ENCODE peak calls at places on chromosomes 13 and 19, in ten cellular contexts. One of them, this sample, is unnamed.

GRCh38 chr19:3751236-3751635 is 10.3 kb downstream of the APBA3 start:
- DNase-seq in NCI-H1417: no peak
- DNase-seq in hippocampal formation: no peak
- DNase-seq in stimulated activated CD4-positive, alpha-beta T cell treated with anti-CD3 and anti-CD28 coated beads, Interleukin-4, amount 100 ng/mL, for 48 hours: no peak
- DNase-seq in prostate gland: no peak
- DNase-seq in skeletal muscle cell: no peak
- DNase-seq in ecto neural progenitor cell: no peak
- DNase-seq in neuronal stem cell: no peak
- DNase-seq in activated CD4-positive, alpha-beta T cell treated with anti-CD3 and anti-CD28 coated beads, Interleukin-2, amount 50 U/mL, for 1 hour: no peak
- DNase-seq in amygdala: no peak
- DNase-seq in this sample: no peak

GRCh38 chr19:53057904-53058579 is 13.5 kb downstream of the ERVV-2 start:
- DNase-seq in NCI-H1417: no peak
- DNase-seq in hippocampal formation: no peak
- DNase-seq in stimulated activated CD4-positive, alpha-beta T cell treated with anti-CD3 and anti-CD28 coated beads, Interleukin-4, amount 100 ng/mL, for 48 hours: no peak
- DNase-seq in prostate gland: peak
- DNase-seq in skeletal muscle cell: no peak
- DNase-seq in ecto neural progenitor cell: peak
- DNase-seq in neuronal stem cell: no peak
- DNase-seq in activated CD4-positive, alpha-beta T cell treated with anti-CD3 and anti-CD28 coated beads, Interleukin-2, amount 50 U/mL, for 1 hour: no peak
- DNase-seq in amygdala: no peak
- DNase-seq in this sample: no peak

GRCh38 chr13:76783798-76784197 is 102.4 kb downstream of the KCTD12 start:
- DNase-seq in NCI-H1417: peak
- DNase-seq in hippocampal formation: no peak
- DNase-seq in stimulated activated CD4-positive, alpha-beta T cell treated with anti-CD3 and anti-CD28 coated beads, Interleukin-4, amount 100 ng/mL, for 48 hours: no peak
- DNase-seq in prostate gland: no peak
- DNase-seq in skeletal muscle cell: no peak
- DNase-seq in ecto neural progenitor cell: no peak
- DNase-seq in neuronal stem cell: no peak
- DNase-seq in activated CD4-positive, alpha-beta T cell treated with anti-CD3 and anti-CD28 coated beads, Interleukin-2, amount 50 U/mL, for 1 hour: no peak
- DNase-seq in amygdala: no peak
- DNase-seq in this sample: no peak

GRCh38 chr13:109151255-109151654 is 521.8 kb downstream of the MYO16 start:
- DNase-seq in NCI-H1417: no peak
- DNase-seq in hippocampal formation: no peak
- DNase-seq in stimulated activated CD4-positive, alpha-beta T cell treated with anti-CD3 and anti-CD28 coated beads, Interleukin-4, amount 100 ng/mL, for 48 hours: no peak
- DNase-seq in prostate gland: no peak
- DNase-seq in skeletal muscle cell: no peak
- DNase-seq in ecto neural progenitor cell: no peak
- DNase-seq in neuronal stem cell: no peak
- DNase-seq in activated CD4-positive, alpha-beta T cell treated with anti-CD3 and anti-CD28 coated beads, Interleukin-2, amount 50 U/mL, for 1 hour: no peak
- DNase-seq in amygdala: no peak
- DNase-seq in this sample: no peak

GRCh38 chr19:51338563-51339312 is 3.2 kb downstream of the VSIG10L start:
- DNase-seq in NCI-H1417: peak
- DNase-seq in hippocampal formation: peak
- DNase-seq in stimulated activated CD4-positive, alpha-beta T cell treated with anti-CD3 and anti-CD28 coated beads, Interleukin-4, amount 100 ng/mL, for 48 hours: peak
- DNase-seq in prostate gland: peak
- DNase-seq in skeletal muscle cell: peak
- DNase-seq in ecto neural progenitor cell: peak
- DNase-seq in neuronal stem cell: peak
- DNase-seq in activated CD4-positive, alpha-beta T cell treated with anti-CD3 and anti-CD28 coated beads, Interleukin-2, amount 50 U/mL, for 1 hour: peak
- DNase-seq in amygdala: peak
- DNase-seq in this sample: peak

GRCh38 chr13:38628554-38628953 is 58.3 kb upstream of the FREM2 start:
- DNase-seq in NCI-H1417: no peak
- DNase-seq in hippocampal formation: no peak
- DNase-seq in stimulated activated CD4-positive, alpha-beta T cell treated with anti-CD3 and anti-CD28 coated beads, Interleukin-4, amount 100 ng/mL, for 48 hours: no peak
- DNase-seq in prostate gland: no peak
- DNase-seq in skeletal muscle cell: no peak
- DNase-seq in ecto neural progenitor cell: no peak
- DNase-seq in neuronal stem cell: no peak
- DNase-seq in activated CD4-positive, alpha-beta T cell treated with anti-CD3 and anti-CD28 coated beads, Interleukin-2, amount 50 U/mL, for 1 hour: no peak
- DNase-seq in amygdala: no peak
- DNase-seq in this sample: no peak

GRCh38 chr13:108595416-108596257 is 33.8 kb upstream of the MYO16 start:
- DNase-seq in NCI-H1417: peak
- DNase-seq in hippocampal formation: no peak
- DNase-seq in stimulated activated CD4-positive, alpha-beta T cell treated with anti-CD3 and anti-CD28 coated beads, Interleukin-4, amount 100 ng/mL, for 48 hours: peak
- DNase-seq in prostate gland: no peak
- DNase-seq in skeletal muscle cell: no peak
- DNase-seq in ecto neural progenitor cell: no peak
- DNase-seq in neuronal stem cell: no peak
- DNase-seq in activated CD4-positive, alpha-beta T cell treated with anti-CD3 and anti-CD28 coated beads, Interleukin-2, amount 50 U/mL, for 1 hour: no peak
- DNase-seq in amygdala: peak
- DNase-seq in this sample: peak

GRCh38 chr13:45003417-45003816 is 14.1 kb downstream of the GPALPP1 start:
- DNase-seq in NCI-H1417: no peak
- DNase-seq in hippocampal formation: no peak
- DNase-seq in stimulated activated CD4-positive, alpha-beta T cell treated with anti-CD3 and anti-CD28 coated beads, Interleukin-4, amount 100 ng/mL, for 48 hours: no peak
- DNase-seq in prostate gland: no peak
- DNase-seq in skeletal muscle cell: no peak
- DNase-seq in ecto neural progenitor cell: no peak
- DNase-seq in neuronal stem cell: no peak
- DNase-seq in activated CD4-positive, alpha-beta T cell treated with anti-CD3 and anti-CD28 coated beads, Interleukin-2, amount 50 U/mL, for 1 hour: no peak
- DNase-seq in amygdala: no peak
- DNase-seq in this sample: no peak

GRCh38 chr19:18488838-18489626 is 32.8 kb downstream of the ELL start:
- DNase-seq in NCI-H1417: peak
- DNase-seq in hippocampal formation: no peak
- DNase-seq in stimulated activated CD4-positive, alpha-beta T cell treated with anti-CD3 and anti-CD28 coated beads, Interleukin-4, amount 100 ng/mL, for 48 hours: no peak
- DNase-seq in prostate gland: no peak
- DNase-seq in skeletal muscle cell: no peak
- DNase-seq in ecto neural progenitor cell: peak
- DNase-seq in neuronal stem cell: peak
- DNase-seq in activated CD4-positive, alpha-beta T cell treated with anti-CD3 and anti-CD28 coated beads, Interleukin-2, amount 50 U/mL, for 1 hour: no peak
- DNase-seq in amygdala: no peak
- DNase-seq in this sample: no peak

This sample was measured in astrocyte of the cerebellum.